ENCODE peak calls at places on chromosomes 13 and 19, in five cellular contexts. L, C, D, H and V are unnamed samples.
A peak's percentile ranks its signal among the peaks of the same experiment; 100 is the strongest.

GRCh38 chr19:31353826-31354225 is 4.6 kb upstream of the TSHZ3 start:
- DNase-seq in D (no peak), H (no peak), L (no peak), C (no peak), V (no peak)

GRCh38 chr13:36531746-36532486 is 99.6 kb downstream of the CCNA1 start:
- DNase-seq in D (no peak), H (no peak), L (no peak), C (no peak), V (no peak)

GRCh38 chr13:77719128-77719527 is 21.6 kb downstream of the SLAIN1 start:
- DNase-seq in C (no peak), D (no peak), L (no peak), H (no peak), V (no peak)

GRCh38 chr13:103605546-103606326 is 539.5 kb upstream of the SLC10A2 start:
- DNase-seq in L (no peak), H (no peak), D (no peak), C (no peak), V (no peak)

GRCh38 chr19:6564393-6564792 is 26.6 kb downstream of the CD70 start:
- DNase-seq in H (no peak), D (no peak), L (no peak), C (no peak), V (no peak)

GRCh38 chr13:64397699-64398098 is 2832.4 kb downstream of the PCDH9 start:
- DNase-seq in D (no peak), H (no peak), L (no peak), C (no peak), V (no peak)

GRCh38 chr13:43307921-43308433 is 284.6 kb downstream of the DNAJC15 start:
- DNase-seq in D (peak; percentile 35), C (peak; percentile 29), L (peak; percentile 89), H (peak; percentile 90), V (peak; percentile 21)

GRCh38 chr19:4352701-4353121 is 9.3 kb downstream of the MPND start:
- DNase-seq in L (no peak), D (no peak), C (peak; percentile 72), H (no peak), V (no peak)

GRCh38 chr13:36882829-36883390 is 37.1 kb downstream of the SMAD9 start:
- DNase-seq in C (no peak), H (no peak), L (no peak), D (no peak), V (no peak)

GRCh38 chr13:68190826-68191225 is 960.7 kb upstream of the PCDH9 start:
- DNase-seq in C (no peak), D (no peak), H (peak; percentile 79), L (no peak), V (no peak)

GRCh38 chr13:111066544-111066943 is 48.6 kb upstream of the ARHGEF7 start:
- DNase-seq in D (no peak), L (peak; percentile 54), H (no peak), C (no peak), V (no peak)

GRCh38 chr13:49454388-49455015 is 10.4 kb downstream of the SETDB2 start:
- DNase-seq in H (no peak), C (peak; percentile 17), L (no peak), D (no peak), V (no peak)

GRCh38 chr19:17883627-17884413 is 12.1 kb downstream of the SLC5A5 start:
- DNase-seq in D (no peak), L (no peak), C (no peak), H (no peak), V (no peak)

GRCh38 chr19:35901854-35902661 is at the start of gene HCST:
- DNase-seq in L (no peak), H (no peak), C (no peak), D (no peak), V (no peak)

GRCh38 chr13:107765724-107766436 is 449.5 kb downstream of the LIG4 start:
- DNase-seq in D (no peak), H (no peak), L (no peak), C (peak; percentile 24), V (no peak)

GRCh38 chr19:19626516-19627441 is 1.2 kb downstream of the LPAR2 start:
- DNase-seq in H (no peak), C (no peak), L (no peak), D (no peak), V (no peak)

GRCh38 chr13:43648733-43649132 is 138.0 kb downstream of the ENOX1 start:
- DNase-seq in L (no peak), H (no peak), C (no peak), D (no peak), V (no peak)

GRCh38 chr13:22256111-22256639 is 585.3 kb downstream of the FGF9 start:
- DNase-seq in D (no peak), L (no peak), H (no peak), C (no peak), V (no peak)

GRCh38 chr13:26987614-26988013 is 184.0 kb downstream of the USP12 start:
- DNase-seq in D (no peak), H (no peak), C (no peak), L (no peak), V (no peak)

GRCh38 chr19:40646564-40647254 is 43.7 kb downstream of the NUMBL start:
- DNase-seq in C (no peak), D (no peak), H (no peak), L (no peak), V (no peak)

GRCh38 chr13:77222909-77223308 is 104.0 kb downstream of the MYCBP2 start:
- DNase-seq in D (no peak), H (no peak), C (no peak), L (no peak), V (no peak)

GRCh38 chr19:3880471-3881271 is at the start of gene ATCAY:
- DNase-seq in D (peak; percentile 71), C (no peak), L (no peak), H (no peak), V (peak; percentile 42)

GRCh38 chr13:110464547-110465343 is 96.8 kb downstream of the RAB20 start:
- DNase-seq in C (no peak), L (no peak), H (no peak), D (peak; percentile 57), V (no peak)

GRCh38 chr13:23752111-23753001 is 136.8 kb downstream of the MIPEP start:
- DNase-seq in L (no peak), H (no peak), C (no peak), D (no peak), V (no peak)